ENCODE peak calls at places on chromosomes 16 and 17, in eight cellular contexts. P, R, B, J, Z, Q, D and K are unnamed samples.
A peak's percentile ranks its signal among the peaks of the same experiment; 100 is the strongest.

GRCh38 chr17:75231741-75232464 is 26.4 kb downstream of the NUP85 start:
- DNase-seq in P (no peak), R (no peak), B (no peak), J (no peak), Z (no peak), Q (no peak), D (no peak), K (no peak)

GRCh38 chr17:81966343-81967243 is 5.6 kb upstream of the NOTUM start:
- DNase-seq in P (peak; percentile 78), R (peak; percentile 41), B (peak; percentile 84), J (no peak), Z (peak; percentile 82), Q (peak; percentile 24), D (peak; percentile 51), K (peak; percentile 67)

GRCh38 chr16:71380831-71381230 is 22.3 kb downstream of the CALB2 start:
- DNase-seq in P (no peak), R (no peak), B (no peak), J (no peak), Z (no peak), Q (no peak), D (no peak), K (no peak)

GRCh38 chr17:75876938-75877751 is 1.2 kb downstream of the TRIM47 start:
- DNase-seq in P (peak; percentile 96), R (no peak), B (peak; percentile 91), J (peak; percentile 75), Z (peak; percentile 94), Q (peak; percentile 97), D (peak; percentile 94), K (peak; percentile 90)

GRCh38 chr16:55249936-55250335 is 74.1 kb upstream of the IRX6 start:
- DNase-seq in P (no peak), R (no peak), B (no peak), J (no peak), Z (no peak), Q (no peak), D (no peak), K (no peak)

GRCh38 chr17:40699880-40700279 is 3.7 kb downstream of the KRT24 start:
- DNase-seq in P (no peak), R (no peak), B (no peak), J (no peak), Z (no peak), Q (no peak), D (no peak), K (no peak)

GRCh38 chr16:54446639-54447038 is 160.1 kb upstream of the IRX3 start:
- DNase-seq in P (peak; percentile 61), R (no peak), B (no peak), J (peak; percentile 53), Z (peak; percentile 67), Q (no peak), D (peak; percentile 66), K (no peak)

GRCh38 chr17:80252871-80253270 is 7.8 kb upstream of the RNF213 start:
- DNase-seq in P (peak; percentile 40), R (peak; percentile 41), B (peak; percentile 87), J (peak; percentile 71), Z (no peak), Q (no peak), D (no peak), K (peak; percentile 82)

GRCh38 chr17:58755577-58756245 is at the start of gene PPM1E:
- DNase-seq in P (peak; percentile 25), R (peak; percentile 87), B (peak; percentile 49), J (peak; percentile 16), Z (peak; percentile 66), Q (peak; percentile 26), D (peak; percentile 90), K (peak; percentile 19)

GRCh38 chr16:89360760-89361435 is 129.5 kb downstream of the ANKRD11 start:
- DNase-seq in P (no peak), R (no peak), B (peak; percentile 80), J (no peak), Z (no peak), Q (no peak), D (no peak), K (no peak)

GRCh38 chr16:57801856-57802634 is at the start of gene KIFC3:
- DNase-seq in P (peak; percentile 88), R (peak; percentile 80), B (peak; percentile 87), J (peak; percentile 52), Z (peak; percentile 94), Q (peak; percentile 72), D (peak; percentile 90), K (peak; percentile 69)

GRCh38 chr17:47694018-47694817 is at the start of gene TBKBP1:
- DNase-seq in P (peak; percentile 47), R (peak; percentile 92), B (peak; percentile 74), J (no peak), Z (peak; percentile 82), Q (peak; percentile 38), D (peak; percentile 70), K (peak; percentile 26)

GRCh38 chr16:75576384-75576811 is 10.2 kb downstream of the GABARAPL2 start:
- DNase-seq in P (no peak), R (no peak), B (no peak), J (no peak), Z (no peak), Q (no peak), D (no peak), K (no peak)

GRCh38 chr16:1309888-1310831 is 724 bp downstream of the UBE2I start:
- DNase-seq in P (peak; percentile 59), R (no peak), B (peak; percentile 80), J (no peak), Z (peak; percentile 76), Q (peak; percentile 45), D (peak; percentile 66), K (peak; percentile 65)

DNA sequence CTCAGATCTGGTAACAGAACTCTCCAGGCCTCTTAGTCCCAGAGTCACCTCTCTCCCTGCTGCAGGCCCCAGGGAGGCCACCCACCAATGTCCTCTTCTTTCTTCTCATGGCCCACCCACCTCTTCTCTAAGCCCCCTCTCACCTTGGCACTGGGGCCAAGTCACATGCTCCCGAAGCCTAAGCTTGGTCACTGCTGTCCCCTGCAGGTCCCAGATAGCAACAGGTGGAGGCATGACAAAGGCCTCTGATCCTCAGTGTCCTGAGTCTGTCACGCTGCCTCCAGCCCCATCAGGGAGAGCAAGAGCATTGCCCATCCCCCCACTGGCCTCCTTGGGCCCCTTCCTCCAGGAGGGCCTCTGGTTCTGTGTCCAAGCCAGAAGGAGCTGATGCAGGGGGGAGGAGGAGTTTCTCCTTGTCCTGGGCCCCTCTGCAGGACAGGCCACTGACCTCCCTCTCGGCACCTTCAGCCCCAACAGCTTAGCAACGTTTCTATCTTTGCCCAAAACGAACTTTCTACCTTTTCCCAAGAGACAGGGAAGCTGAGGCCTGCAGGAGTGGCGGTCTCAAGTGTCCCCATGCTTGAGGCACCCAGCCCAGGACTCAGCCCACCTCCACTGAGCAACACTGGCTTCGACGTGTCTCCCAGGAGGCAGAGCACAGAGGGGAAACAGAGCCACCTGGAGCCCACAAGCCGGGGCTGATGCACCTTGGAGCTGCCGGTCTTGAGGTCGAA is 8.6 kb downstream of the P2RX1 start:
- DNase-seq in P (no peak), R (no peak), B (no peak), J (no peak), Z (no peak), Q (no peak), D (no peak), K (no peak)
- TF ChIP-seq CTCF in P (peak; percentile 46), R (no peak), B (no peak), J (peak; percentile 48), Z (peak; percentile 40), Q (peak; percentile 23), D (no peak), K (peak; percentile 32)

DNA sequence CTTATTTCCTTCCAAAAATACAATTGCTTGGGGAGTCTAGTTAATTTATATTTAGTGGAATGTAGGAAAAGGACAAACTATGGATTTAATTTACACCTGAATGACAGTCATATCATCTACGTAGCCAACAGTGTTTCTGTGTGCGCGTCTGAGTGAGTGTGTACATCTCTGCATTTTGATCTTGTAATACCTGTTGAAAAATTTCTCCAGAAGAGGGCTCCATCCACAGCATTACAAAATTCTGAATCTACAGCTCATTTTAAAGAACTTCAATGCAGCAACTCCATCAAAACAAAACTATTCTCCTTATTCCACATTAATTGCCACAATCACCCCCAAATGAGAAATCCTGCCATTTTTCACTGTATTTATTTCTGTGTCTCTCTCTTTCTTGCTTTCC is 3.9 kb downstream of the CDH13 start:
- DNase-seq in P (no peak), R (no peak), B (no peak), J (no peak), Z (no peak), Q (peak; percentile 60), D (no peak), K (no peak)
- H3K4me1 ChIP-seq in P (peaks cover 100% of the 10 kb centered on the region), R (peaks cover 10% of the 10 kb centered on the region), B (peaks cover 30% of the 10 kb centered on the region), J (no peaks in the 10 kb centered on the region), Z (peaks cover 81% of the 10 kb centered on the region), Q (peaks cover 26% of the 10 kb centered on the region), D (no peaks in the 10 kb centered on the region), K (peaks cover 5% of the 10 kb centered on the region)

DNA sequence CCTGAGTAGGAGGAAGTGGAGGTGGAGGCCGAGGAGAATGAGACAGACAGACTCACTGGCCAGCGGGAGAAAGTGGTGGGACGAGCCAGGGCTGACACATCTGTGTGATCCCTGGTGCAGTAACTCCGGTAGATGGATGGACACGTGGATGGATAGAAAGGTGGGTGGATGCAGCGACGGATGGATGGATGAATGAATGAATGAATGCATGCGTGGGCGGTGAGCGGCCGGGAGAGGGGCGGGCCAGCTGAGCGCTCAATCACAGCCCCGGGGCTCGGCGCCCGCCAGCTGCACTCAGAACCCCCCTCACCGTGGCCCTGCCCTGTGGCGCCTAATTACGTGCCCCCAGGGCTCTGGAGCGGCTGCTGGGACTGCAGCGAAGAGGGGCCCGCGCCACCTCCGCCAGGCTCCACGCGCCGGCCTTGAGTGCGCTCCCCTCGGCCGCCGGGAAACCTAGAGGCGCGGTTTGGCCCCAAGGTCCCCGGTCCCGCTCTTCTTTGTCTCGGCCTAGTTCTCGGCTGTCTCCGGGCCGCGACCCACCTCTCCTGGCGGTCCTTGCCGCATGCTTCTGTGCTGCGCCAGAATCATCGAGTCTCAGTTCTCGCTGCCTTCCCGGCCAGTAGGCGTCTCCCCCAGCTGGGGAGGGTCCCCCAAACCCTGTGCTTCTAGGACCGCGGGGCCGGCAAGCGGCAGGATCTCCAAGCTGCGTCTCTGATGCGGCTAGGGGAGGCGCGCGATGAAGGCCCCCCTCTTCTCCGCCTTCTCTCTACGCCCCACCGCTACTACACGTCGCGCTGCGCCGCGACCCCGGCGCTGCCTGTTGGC is 41.0 kb downstream of the RAI1 start:
- DNase-seq in P (no peak), R (peak; percentile 39), B (no peak), J (no peak), Z (no peak), Q (peak; percentile 58), D (no peak), K (no peak)
- TF ChIP-seq CTCF in P (no peak), R (no peak), B (no peak), J (no peak), Z (no peak), Q (no peak), D (no peak), K (no peak)

DNA sequence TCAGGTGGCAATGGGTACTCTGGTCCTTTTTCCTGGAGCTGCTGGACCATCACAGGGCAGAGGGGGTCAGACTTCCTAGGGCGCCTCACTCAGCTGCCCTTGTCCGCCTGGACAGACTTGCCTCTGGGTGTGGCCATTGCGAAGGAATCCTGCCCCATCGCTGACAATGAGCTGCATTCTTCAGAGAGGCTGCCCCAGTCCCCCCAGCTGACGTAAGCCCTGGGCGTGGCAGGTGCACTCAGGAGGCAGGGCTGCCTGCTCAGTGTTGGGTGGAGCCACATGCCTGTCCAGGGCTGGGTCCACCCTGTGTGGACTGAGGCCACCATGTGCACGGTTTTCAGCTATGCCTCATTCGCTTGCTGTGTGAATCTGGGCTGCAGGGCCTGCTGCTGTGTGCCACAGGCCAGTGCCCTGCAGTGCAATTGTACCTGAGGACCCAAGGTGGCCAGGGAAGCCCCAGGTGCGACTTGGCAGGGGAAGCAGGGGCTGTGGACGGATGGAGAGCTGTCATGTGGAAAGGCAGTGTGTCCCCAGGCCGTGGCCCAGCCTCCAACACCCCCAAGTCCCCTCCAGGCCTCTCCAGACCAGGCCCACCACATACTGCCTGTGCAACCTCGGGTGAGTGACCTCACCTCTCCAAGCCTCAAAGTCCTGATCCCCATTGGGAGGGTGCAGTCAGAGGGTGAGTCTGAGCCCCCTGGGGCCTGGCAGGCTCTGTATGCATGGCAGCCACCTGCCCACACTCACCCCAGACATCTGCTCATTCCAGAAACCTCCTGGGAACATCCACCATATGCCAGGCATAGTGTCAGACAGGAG is 14.0 kb upstream of the MPRIP start:
- DNase-seq in P (peak; percentile 77), R (no peak), B (peak; percentile 95), J (peak; percentile 54), Z (no peak), Q (peak; percentile 35), D (peak; percentile 89), K (peak; percentile 95)
- H3K4me1 ChIP-seq in P (peaks cover 52% of the 10 kb centered on the region), R (peaks cover 19% of the 10 kb centered on the region), B (peaks cover 14% of the 10 kb centered on the region), J (peaks cover 7% of the 10 kb centered on the region), Z (peaks cover 43% of the 10 kb centered on the region), Q (peaks cover 10% of the 10 kb centered on the region), D (peaks cover 8% of the 10 kb centered on the region), K (peaks cover 20% of the 10 kb centered on the region)